ENCODE peak calls at places on chromosomes 5 and 9, in four cellular contexts. One of them, this sample, is unnamed.

GRCh38 chr5:169856571-169856970 is 123.7 kb downstream of the INSYN2B start:
- DNase-seq in AG09309: peak
- DNase-seq in lower leg skin: no peak
- DNase-seq in CD8-positive, alpha-beta memory T cell: no peak
- DNase-seq in this sample: no peak

GRCh38 chr5:97778451-97778850 is 595.4 kb upstream of the RIOK2 start:
- DNase-seq in AG09309: no peak
- DNase-seq in lower leg skin: no peak
- DNase-seq in CD8-positive, alpha-beta memory T cell: no peak
- DNase-seq in this sample: no peak

GRCh38 chr5:85049020-85049419 is 664.3 kb upstream of the EDIL3 start:
- DNase-seq in AG09309: no peak
- DNase-seq in lower leg skin: no peak
- DNase-seq in CD8-positive, alpha-beta memory T cell: no peak
- DNase-seq in this sample: no peak

GRCh38 chr5:131610198-131611063 is 24.6 kb downstream of the RAPGEF6 start:
- DNase-seq in AG09309: no peak
- DNase-seq in lower leg skin: no peak
- DNase-seq in CD8-positive, alpha-beta memory T cell: no peak
- DNase-seq in this sample: no peak

GRCh38 chr9:127904888-127905728 is 5.7 kb upstream of the ST6GALNAC6 start:
- DNase-seq in AG09309: no peak
- DNase-seq in lower leg skin: no peak
- DNase-seq in CD8-positive, alpha-beta memory T cell: peak
- DNase-seq in this sample: no peak

GRCh38 chr9:91425270-91425669 is 1.6 kb upstream of the NFIL3 start:
- DNase-seq in AG09309: no peak
- DNase-seq in lower leg skin: no peak
- DNase-seq in CD8-positive, alpha-beta memory T cell: no peak
- DNase-seq in this sample: no peak

GRCh38 chr9:81690251-81690851 is 1.0 kb upstream of the TLE1 start:
- DNase-seq in AG09309: no peak
- DNase-seq in lower leg skin: peak
- DNase-seq in CD8-positive, alpha-beta memory T cell: no peak
- DNase-seq in this sample: no peak

GRCh38 chr5:153831976-153832375 is 206.7 kb downstream of the FAM114A2 start:
- DNase-seq in AG09309: no peak
- DNase-seq in lower leg skin: no peak
- DNase-seq in CD8-positive, alpha-beta memory T cell: no peak
- DNase-seq in this sample: no peak

GRCh38 chr5:141150215-141150992 is 547 bp downstream of the PCDHB6 start:
- DNase-seq in AG09309: no peak
- DNase-seq in lower leg skin: no peak
- DNase-seq in CD8-positive, alpha-beta memory T cell: no peak
- DNase-seq in this sample: no peak

GRCh38 chr9:6034954-6035353 is 19.5 kb upstream of the RANBP6 start:
- DNase-seq in AG09309: no peak
- DNase-seq in lower leg skin: no peak
- DNase-seq in CD8-positive, alpha-beta memory T cell: no peak
- DNase-seq in this sample: no peak

GRCh38 chr5:14424011-14424685 is 157.4 kb upstream of the OTULINL start:
- DNase-seq in AG09309: no peak
- DNase-seq in lower leg skin: no peak
- DNase-seq in CD8-positive, alpha-beta memory T cell: no peak
- DNase-seq in this sample: no peak

GRCh38 chr9:136089697-136090045 is 5.4 kb downstream of the NACC2 start:
- DNase-seq in AG09309: no peak
- DNase-seq in lower leg skin: no peak
- DNase-seq in CD8-positive, alpha-beta memory T cell: no peak
- DNase-seq in this sample: no peak

GRCh38 chr9:107172160-107172978 is 110.7 kb upstream of the RAD23B start:
- DNase-seq in AG09309: peak
- DNase-seq in lower leg skin: peak
- DNase-seq in CD8-positive, alpha-beta memory T cell: peak
- DNase-seq in this sample: no peak

GRCh38 chr5:41763096-41763495 is 107.1 kb downstream of the OXCT1 start:
- DNase-seq in AG09309: peak
- DNase-seq in lower leg skin: no peak
- DNase-seq in CD8-positive, alpha-beta memory T cell: no peak
- DNase-seq in this sample: no peak

GRCh38 chr9:32928912-32929311 is 72.5 kb downstream of the APTX start:
- DNase-seq in AG09309: no peak
- DNase-seq in lower leg skin: no peak
- DNase-seq in CD8-positive, alpha-beta memory T cell: no peak
- DNase-seq in this sample: no peak

GRCh38 chr5:30752015-30752414 is 441.5 kb upstream of the CDH6 start:
- DNase-seq in AG09309: no peak
- DNase-seq in lower leg skin: no peak
- DNase-seq in CD8-positive, alpha-beta memory T cell: no peak
- DNase-seq in this sample: no peak

GRCh38 chr5:174724484-174725260 is at the start of gene MSX2:
- DNase-seq in AG09309: peak
- DNase-seq in lower leg skin: peak
- DNase-seq in CD8-positive, alpha-beta memory T cell: no peak
- DNase-seq in this sample: no peak

DNA sequence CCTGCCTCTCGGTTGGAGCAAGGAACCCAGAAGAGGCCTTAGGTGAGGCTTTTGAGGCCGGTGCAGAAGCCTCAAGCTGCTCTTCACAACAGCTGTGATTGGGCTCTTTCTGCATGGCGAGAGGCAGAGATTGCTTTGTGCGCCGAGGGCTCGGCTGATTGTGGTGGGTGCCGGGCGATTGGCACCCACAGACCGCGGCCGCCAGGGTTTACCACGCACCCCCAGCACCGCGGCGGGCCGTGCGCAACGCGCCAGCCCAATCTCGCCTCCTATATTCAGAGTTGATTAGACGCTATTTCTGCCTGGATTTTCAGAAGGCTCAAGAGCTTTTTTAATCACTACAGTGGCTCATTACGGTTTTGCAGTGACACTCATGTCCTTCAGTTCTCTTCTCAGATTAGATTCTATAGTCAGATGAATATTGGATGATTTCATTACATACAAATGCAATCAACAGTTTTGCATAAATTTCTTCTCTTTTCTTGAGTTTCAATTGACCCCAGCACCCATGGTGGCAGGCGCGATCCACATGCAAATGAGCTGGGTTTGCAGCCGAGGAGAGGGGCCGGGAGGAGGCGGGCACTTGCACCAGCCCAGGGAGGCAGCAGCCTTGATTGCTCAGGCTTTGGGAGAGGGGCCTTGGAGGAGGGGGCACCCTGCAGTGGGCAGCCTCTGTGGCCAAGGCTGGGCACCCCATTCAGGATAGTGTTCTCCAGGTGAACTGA is 33.8 kb upstream of the PTGS1 start:
- DNase-seq in AG09309: no peak
- DNase-seq in lower leg skin: peak
- DNase-seq in CD8-positive, alpha-beta memory T cell: no peak
- DNase-seq in this sample: no peak
- H3K4me3 ChIP-seq in AG09309: no peak
- H3K4me3 ChIP-seq in lower leg skin: no peak
- H3K4me3 ChIP-seq in CD8-positive, alpha-beta memory T cell: no peak
- H3K4me3 ChIP-seq in this sample: no peak

GRCh38 chr9:132591244-132591643 is 8.8 kb downstream of the BARHL1 start:
- DNase-seq in AG09309: no peak
- DNase-seq in lower leg skin: no peak
- DNase-seq in CD8-positive, alpha-beta memory T cell: no peak
- DNase-seq in this sample: no peak
- H3K4me3 ChIP-seq in AG09309: no peak
- H3K4me3 ChIP-seq in lower leg skin: no peak
- H3K4me3 ChIP-seq in CD8-positive, alpha-beta memory T cell: no peak
- H3K4me3 ChIP-seq in this sample: no peak

GRCh38 chr5:170907758-170908157 is 45.9 kb downstream of the RANBP17 start:
- DNase-seq in AG09309: no peak
- DNase-seq in lower leg skin: no peak
- DNase-seq in CD8-positive, alpha-beta memory T cell: no peak
- DNase-seq in this sample: no peak
- H3K4me3 ChIP-seq in AG09309: no peak
- H3K4me3 ChIP-seq in lower leg skin: no peak
- H3K4me3 ChIP-seq in CD8-positive, alpha-beta memory T cell: no peak
- H3K4me3 ChIP-seq in this sample: no peak

DNA sequence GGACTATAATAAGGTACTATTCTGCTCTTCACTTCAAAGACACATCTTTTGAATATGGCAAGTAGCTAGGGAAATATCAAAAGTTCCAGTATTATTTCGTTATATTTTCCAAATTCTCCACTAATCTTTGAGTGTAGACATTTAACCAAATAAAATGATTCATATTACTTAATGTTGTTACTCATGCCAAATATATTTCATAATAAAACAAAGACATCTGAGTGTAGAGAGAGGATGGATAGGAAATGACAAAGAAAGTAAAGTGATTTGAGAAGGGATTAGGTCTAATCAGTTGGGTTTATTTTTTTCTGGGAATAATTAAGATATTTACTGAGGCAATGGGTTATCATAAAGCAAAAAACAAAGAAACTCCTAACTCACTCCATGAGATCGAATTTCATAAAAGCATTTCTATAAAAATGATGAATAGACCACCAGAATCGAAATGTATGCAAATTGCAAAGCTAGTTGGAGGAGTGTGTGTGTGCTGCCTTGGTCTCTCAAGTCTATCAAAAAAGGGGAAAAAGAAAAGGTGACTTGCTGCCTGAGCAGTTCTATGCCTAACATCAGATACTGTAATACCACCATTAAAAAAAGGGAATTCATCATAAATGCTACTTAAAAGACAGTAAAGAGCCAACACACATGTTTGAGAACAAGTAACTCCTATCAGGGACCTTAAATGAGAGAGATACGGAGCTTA is 255.5 kb downstream of the PDE4D start:
- DNase-seq in AG09309: no peak
- DNase-seq in lower leg skin: no peak
- DNase-seq in CD8-positive, alpha-beta memory T cell: no peak
- DNase-seq in this sample: no peak
- H3K4me3 ChIP-seq in AG09309: no peak
- H3K4me3 ChIP-seq in lower leg skin: no peak
- H3K4me3 ChIP-seq in CD8-positive, alpha-beta memory T cell: no peak
- H3K4me3 ChIP-seq in this sample: no peak

GRCh38 chr9:124206391-124206790 is 51.4 kb upstream of the NEK6 start:
- DNase-seq in AG09309: no peak
- DNase-seq in lower leg skin: no peak
- DNase-seq in CD8-positive, alpha-beta memory T cell: no peak
- DNase-seq in this sample: no peak
- H3K4me3 ChIP-seq in AG09309: no peak
- H3K4me3 ChIP-seq in lower leg skin: no peak
- H3K4me3 ChIP-seq in CD8-positive, alpha-beta memory T cell: no peak
- H3K4me3 ChIP-seq in this sample: no peak

GRCh38 chr9:84271004-84271886 is 69.3 kb downstream of the SLC28A3 start:
- DNase-seq in AG09309: peak
- DNase-seq in lower leg skin: peak
- DNase-seq in CD8-positive, alpha-beta memory T cell: no peak
- DNase-seq in this sample: no peak
- H3K4me3 ChIP-seq in AG09309: peak
- H3K4me3 ChIP-seq in lower leg skin: no peak
- H3K4me3 ChIP-seq in CD8-positive, alpha-beta memory T cell: no peak
- H3K4me3 ChIP-seq in this sample: no peak

GRCh38 chr9:131291795-131292315 is 2.3 kb downstream of the PLPP7 start:
- DNase-seq in AG09309: no peak
- DNase-seq in lower leg skin: no peak
- DNase-seq in CD8-positive, alpha-beta memory T cell: no peak
- DNase-seq in this sample: no peak

GRCh38 chr9:131290767-131291370 is 1.3 kb downstream of the PLPP7 start:
- DNase-seq in AG09309: no peak
- DNase-seq in lower leg skin: no peak
- DNase-seq in CD8-positive, alpha-beta memory T cell: no peak
- DNase-seq in this sample: no peak

GRCh38 chr9:131288217-131288616 is 1.3 kb upstream of the PLPP7 start:
- DNase-seq in AG09309: no peak
- DNase-seq in lower leg skin: no peak
- DNase-seq in CD8-positive, alpha-beta memory T cell: no peak
- DNase-seq in this sample: no peak

GRCh38 chr9:131289301-131290038 is at the start of gene PLPP7:
- DNase-seq in AG09309: peak
- DNase-seq in lower leg skin: no peak
- DNase-seq in CD8-positive, alpha-beta memory T cell: no peak
- DNase-seq in this sample: no peak

GRCh38 chr9:131290039-131290766 is 680 bp downstream of the PLPP7 start:
- DNase-seq in AG09309: no peak
- DNase-seq in lower leg skin: no peak
- DNase-seq in CD8-positive, alpha-beta memory T cell: no peak
- DNase-seq in this sample: no peak
- H3K4me3 ChIP-seq in AG09309: peak
- H3K4me3 ChIP-seq in lower leg skin: no peak
- H3K4me3 ChIP-seq in CD8-positive, alpha-beta memory T cell: no peak
- H3K4me3 ChIP-seq in this sample: peak

DNA sequence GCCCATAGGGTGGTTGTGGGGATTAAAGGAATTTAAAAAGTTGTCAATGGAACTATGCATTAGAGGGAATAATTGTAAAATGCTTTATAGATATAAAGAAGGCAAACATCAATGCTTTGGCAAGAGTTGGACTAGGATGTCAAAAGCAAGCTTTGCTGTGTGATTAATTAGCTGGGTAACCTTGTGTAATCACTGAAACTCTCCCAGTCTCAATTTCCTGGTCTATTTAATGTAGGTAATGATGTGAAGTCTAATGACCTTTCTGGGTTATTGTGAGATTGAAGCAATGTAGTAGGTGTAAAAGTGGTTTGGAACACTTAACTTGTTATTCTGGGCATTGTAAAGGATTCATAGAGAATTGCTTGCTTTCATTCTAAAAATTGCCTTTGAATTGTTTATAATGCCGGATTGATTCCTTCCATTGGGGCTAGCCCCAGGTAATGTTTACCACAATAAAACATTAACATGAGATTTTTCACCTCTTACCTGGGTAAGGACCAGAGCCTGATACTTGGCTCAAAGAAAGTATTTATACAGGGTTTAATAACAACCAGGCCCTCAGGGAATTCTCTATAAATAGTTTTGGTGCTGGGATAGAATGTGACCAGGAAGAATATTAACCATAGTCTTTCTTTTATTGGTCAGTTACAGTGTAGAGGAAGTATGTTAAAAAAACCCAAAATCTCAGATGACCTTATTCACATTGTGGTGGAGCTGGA is 30.0 kb upstream of the CLINT1 start:
- DNase-seq in AG09309: no peak
- DNase-seq in lower leg skin: no peak
- DNase-seq in CD8-positive, alpha-beta memory T cell: no peak
- DNase-seq in this sample: no peak
- H3K4me3 ChIP-seq in AG09309: no peak
- H3K4me3 ChIP-seq in lower leg skin: no peak
- H3K4me3 ChIP-seq in CD8-positive, alpha-beta memory T cell: no peak
- H3K4me3 ChIP-seq in this sample: no peak

GRCh38 chr5:58215364-58215763 is 244.5 kb downstream of the PLK2 start:
- DNase-seq in AG09309: no peak
- DNase-seq in lower leg skin: no peak
- DNase-seq in CD8-positive, alpha-beta memory T cell: no peak
- DNase-seq in this sample: no peak
- H3K4me3 ChIP-seq in AG09309: no peak
- H3K4me3 ChIP-seq in lower leg skin: no peak
- H3K4me3 ChIP-seq in CD8-positive, alpha-beta memory T cell: no peak
- H3K4me3 ChIP-seq in this sample: no peak